ENCODE peak calls at places on chromosomes 6 and 20, in six cellular contexts. R is mammary epithelial cell; G is mucosa of descending colon; O is C1 segment of cervical spinal cord; F is activated T-helper 1 cell treated with anti-CD3 and anti-CD28 coated beads, Interleukin-2, amount 50 U/mL, for 16 hours; Z is left colon. X is an unnamed sample.

GRCh38 chr20:19770375-19770774 is 12.3 kb downstream of the RIN2 start:
- DNase-seq in R (no peak), G (no peak), O (no peak), F (no peak), Z (no peak), X (no peak)

GRCh38 chr6:34994693-34995092 is 105.6 kb downstream of the ANKS1A start:
- DNase-seq in R (no peak), G (no peak), O (no peak), F (no peak), Z (no peak), X (no peak)

GRCh38 chr6:21999012-21999528 is 297.8 kb downstream of the PRL start:
- DNase-seq in R (peak), G (no peak), O (no peak), F (no peak), Z (no peak), X (no peak)

GRCh38 chr20:25247666-25248500 is at the start of gene PYGB:
- DNase-seq in R (peak), G (peak), O (peak), F (peak), Z (peak), X (peak)

GRCh38 chr6:44115866-44116265 is 11.4 kb downstream of the MRPL14 start:
- DNase-seq in R (peak), G (no peak), O (no peak), F (no peak), Z (no peak), X (no peak)

GRCh38 chr6:90195094-90195793 is 101.4 kb downstream of the BACH2 start:
- DNase-seq in R (no peak), G (no peak), O (no peak), F (no peak), Z (no peak), X (peak)

GRCh38 chr6:142187209-142187608 is 40.1 kb downstream of the VTA1 start:
- DNase-seq in R (no peak), G (no peak), O (no peak), F (no peak), Z (no peak), X (no peak)

GRCh38 chr6:148565321-148565926 is 181.4 kb upstream of the UST start:
- DNase-seq in R (no peak), G (no peak), O (no peak), F (no peak), Z (no peak), X (no peak)

GRCh38 chr20:19888269-19888669 is 128.9 kb upstream of the NAA20 start:
- DNase-seq in R (no peak), G (no peak), O (no peak), F (no peak), Z (peak), X (no peak)

GRCh38 chr6:141165012-141165411 is 967.7 kb upstream of the GJE1 start:
- DNase-seq in R (no peak), G (no peak), O (no peak), F (no peak), Z (no peak), X (no peak)

GRCh38 chr6:42978487-42978792 is 541 bp downstream of the PEX6 start:
- DNase-seq in R (no peak), G (peak), O (no peak), F (no peak), Z (peak), X (no peak)

GRCh38 chr6:49220293-49220692 is 242.8 kb downstream of the MMUT start:
- DNase-seq in R (no peak), G (no peak), O (no peak), F (no peak), Z (no peak), X (no peak)

GRCh38 chr6:157274471-157275226 is 48.7 kb downstream of the TMEM242 start:
- DNase-seq in R (peak), G (peak), O (peak), F (peak), Z (peak), X (peak)

GRCh38 chr6:69816569-69816968 is 19.8 kb upstream of the LMBRD1 start:
- DNase-seq in R (no peak), G (no peak), O (no peak), F (no peak), Z (no peak), X (peak)

GRCh38 chr6:8481727-8482126 is 46.4 kb upstream of the SLC35B3 start:
- DNase-seq in R (no peak), G (no peak), O (no peak), F (no peak), Z (no peak), X (no peak)

GRCh38 chr6:72461144-72461543 is 160.7 kb upstream of the KCNQ5 start:
- DNase-seq in R (peak), G (no peak), O (no peak), F (no peak), Z (no peak), X (no peak)

GRCh38 chr6:160837146-160837545 is 135.1 kb downstream of the PLG start:
- DNase-seq in R (no peak), G (no peak), O (no peak), F (no peak), Z (no peak), X (no peak)

GRCh38 chr6:107061125-107062020 is 33.4 kb downstream of the MTRES1 start:
- DNase-seq in R (no peak), G (no peak), O (no peak), F (no peak), Z (no peak), X (peak)

X was measured in activated CD8-positive, alpha-beta T cell treated with anti-CD3 and anti-CD28 coated beads for 36 hours.